ENCODE peak calls at places on chromosomes 7 and 10, in six cellular contexts. B is HCT116, N is K562, E is HepG2, Q is GM12878, U is H1. O is an unnamed sample.

GRCh38 chr10:33421789-33422188 is 87.3 kb upstream of the NRP1 start:
- DNase-seq in E (no peak), Q (no peak), U (no peak), B (no peak), N (no peak), O (no peak)

GRCh38 chr7:116864084-116864483 is 1.7 kb downstream of the CAPZA2 start:
- DNase-seq in B (no peak), E (no peak), N (no peak), Q (no peak), U (no peak), O (no peak)

GRCh38 chr7:144824360-144824759 is 11.5 kb downstream of the TPK1 start:
- DNase-seq in N (no peak), B (no peak), U (no peak), Q (no peak), E (no peak), O (no peak)

GRCh38 chr10:97542169-97543024 is 30.2 kb upstream of the ANKRD2 start:
- DNase-seq in N (peak; percentile 30), E (peak; percentile 28), Q (no peak), U (no peak), B (peak; percentile 82), O (peak; percentile 55)

GRCh38 chr10:3239066-3239919 is 66.7 kb upstream of the PITRM1 start:
- DNase-seq in B (peak; percentile 45), Q (no peak), N (peak; percentile 62), U (peak; percentile 85), E (peak; percentile 28), O (peak; percentile 38)

GRCh38 chr7:98420966-98421612 is 20.2 kb upstream of the BAIAP2L1 start:
- DNase-seq in E (peak; percentile 76), U (peak; percentile 91), B (peak; percentile 90), N (peak; percentile 90), Q (no peak), O (peak; percentile 85)

GRCh38 chr7:6628045-6628444 is 9.1 kb upstream of the ZNF316 start:
- DNase-seq in E (no peak), B (no peak), U (no peak), Q (no peak), N (no peak), O (no peak)

GRCh38 chr10:118045842-118046490 is 775 bp downstream of the RAB11FIP2 start:
- DNase-seq in E (peak; percentile 15), B (peak; percentile 12), N (no peak), Q (peak; percentile 4), U (peak; percentile 75), O (peak; percentile 2)

GRCh38 chr10:72272689-72273409 is 875 bp upstream of the DDIT4 start:
- DNase-seq in Q (no peak), E (peak; percentile 88), B (peak; percentile 80), U (peak; percentile 86), N (peak; percentile 80), O (no peak)

GRCh38 chr7:113955157-113955556 is 36.3 kb upstream of the PPP1R3A start:
- DNase-seq in Q (no peak), E (no peak), B (no peak), N (no peak), U (no peak), O (no peak)

GRCh38 chr10:119655566-119656001 is 4.4 kb downstream of the BAG3 start:
- DNase-seq in B (no peak), U (no peak), E (no peak), N (no peak), Q (no peak), O (no peak)

GRCh38 chr7:67618569-67619543 is 622.2 kb downstream of the TYW1 start:
- DNase-seq in N (no peak), U (peak; percentile 54), B (no peak), Q (no peak), E (no peak), O (peak; percentile 55)

GRCh38 chr10:76432274-76433012 is 1001.0 kb downstream of the LRMDA start:
- DNase-seq in B (no peak), E (no peak), U (no peak), Q (no peak), N (no peak), O (peak; percentile 48)

GRCh38 chr7:76281706-76282343 is 20.6 kb upstream of the HSPB1 start:
- DNase-seq in B (no peak), E (no peak), U (no peak), Q (no peak), N (no peak), O (no peak)

GRCh38 chr10:90450797-90451196 is 407.0 kb downstream of the HTR7 start:
- DNase-seq in B (no peak), N (no peak), Q (no peak), U (no peak), E (no peak), O (no peak)

GRCh38 chr10:63260860-63261251 is 127.7 kb downstream of the NRBF2 start:
- DNase-seq in B (no peak), N (no peak), U (no peak), E (no peak), Q (no peak), O (no peak)

GRCh38 chr10:72470670-72471069 is 116.0 kb upstream of the DNAJB12 start:
- DNase-seq in E (no peak), Q (no peak), N (no peak), B (no peak), U (no peak), O (no peak)

GRCh38 chr10:23053036-23053435 is 42.3 kb upstream of the MSRB2 start:
- DNase-seq in Q (no peak), N (no peak), E (no peak), U (no peak), B (no peak), O (peak; percentile 79)

GRCh38 chr10:16770141-16770540 is 47.1 kb downstream of the RSU1 start:
- DNase-seq in Q (no peak), U (no peak), N (no peak), B (no peak), E (no peak), O (no peak)

GRCh38 chr10:16776896-16777295 is 40.3 kb downstream of the RSU1 start:
- DNase-seq in N (no peak), E (no peak), Q (no peak), U (no peak), B (no peak), O (no peak)

GRCh38 chr10:16770646-16771045 is 46.6 kb downstream of the RSU1 start:
- DNase-seq in B (no peak), Q (no peak), U (no peak), E (no peak), N (no peak), O (no peak)

GRCh38 chr10:16777473-16778370 is 39.5 kb downstream of the RSU1 start:
- DNase-seq in E (peak; percentile 50), B (peak; percentile 19), Q (no peak), U (no peak), N (peak; percentile 64), O (peak; percentile 28)

DNA sequence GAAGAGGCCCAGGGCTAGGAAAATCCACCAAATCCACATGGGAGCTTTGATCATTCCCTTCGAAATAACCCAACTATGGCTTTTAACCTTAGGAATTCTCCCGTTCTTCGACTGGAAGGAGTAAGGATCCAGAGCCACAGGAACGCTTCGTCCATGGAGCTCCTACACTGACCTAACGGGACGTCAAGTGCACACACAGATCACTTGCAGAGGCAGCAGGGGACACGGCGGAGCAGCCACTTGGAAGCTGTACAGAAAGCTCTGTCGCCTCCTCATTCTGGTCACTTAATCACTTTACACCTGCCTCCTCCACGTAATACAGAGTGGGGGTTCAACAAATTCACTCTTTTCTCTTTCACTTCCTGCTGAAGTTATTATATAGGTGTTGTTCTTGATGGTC is 43.9 kb downstream of the RSU1 start:
- DNase-seq in Q (no peak), U (no peak), B (no peak), E (no peak), N (no peak), O (no peak)
- TF ChIP-seq ZNF274 in Q (no peak), U (no peak), B (no peak), E (no peak), N (no peak), O (no peak)

GRCh38 chr7:130429019-130429418 is 11.8 kb downstream of the CEP41 start:
- DNase-seq in Q (no peak), N (no peak), U (no peak), B (no peak), E (no peak), O (no peak)

GRCh38 chr7:130432886-130433285 is 7.9 kb downstream of the CEP41 start:
- DNase-seq in N (no peak), Q (no peak), E (no peak), B (no peak), U (no peak), O (no peak)

GRCh38 chr7:130433336-130433735 is 7.5 kb downstream of the CEP41 start:
- DNase-seq in B (no peak), N (no peak), E (no peak), Q (no peak), U (no peak), O (no peak)

GRCh38 chr7:130435455-130435854 is 5.4 kb downstream of the CEP41 start:
- DNase-seq in N (no peak), B (no peak), U (no peak), E (no peak), Q (no peak), O (no peak)

GRCh38 chr7:130430841-130431713 is 9.7 kb downstream of the CEP41 start:
- DNase-seq in U (no peak), Q (no peak), E (no peak), B (no peak), N (no peak), O (no peak)
- H3K4me3 ChIP-seq in U (no peak overlapping the region), Q (no peak overlapping the region), E (no peak overlapping the region), B (no peak overlapping the region), N (no peak overlapping the region), O (no peak overlapping the region)

GRCh38 chr10:104614245-104614831 is 26.8 kb upstream of the SORCS3 start:
- DNase-seq in E (peak; percentile 17), B (peak; percentile 29), N (peak; percentile 60), Q (no peak), U (peak; percentile 82), O (peak; percentile 11)
- TF ChIP-seq ZNF274 in E (no peak), B (no peak), N (no peak), Q (no peak), U (no peak), O (no peak)

GRCh38 chr10:11825796-11826414 is 2.7 kb downstream of the PROSER2 start:
- DNase-seq in N (no peak), E (no peak), U (no peak), B (no peak), Q (no peak), O (no peak)

GRCh38 chr10:11823122-11823988 is at the start of gene PROSER2:
- DNase-seq in E (no peak), Q (no peak), N (peak; percentile 81), U (peak; percentile 76), B (peak; percentile 27), O (no peak)

GRCh38 chr10:11824376-11824775 is 1.2 kb downstream of the PROSER2 start:
- DNase-seq in Q (no peak), U (no peak), E (peak; percentile 36), N (no peak), B (no peak), O (no peak)

GRCh38 chr10:11823989-11824346 is 812 bp downstream of the PROSER2 start:
- DNase-seq in N (no peak), Q (no peak), U (no peak), B (no peak), E (no peak), O (no peak)

GRCh38 chr10:11824825-11825224 is 1.7 kb downstream of the PROSER2 start:
- DNase-seq in B (no peak), N (peak; percentile 59), U (no peak), E (no peak), Q (no peak), O (no peak)
- H3K4me3 ChIP-seq in B (peak overlapping the region; percentile 89), N (peak overlapping the region; percentile 68), U (no peak overlapping the region), E (peak overlapping the region; percentile 90), Q (no peak overlapping the region), O (no peak overlapping the region)

GRCh38 chr10:101031796-101032636 is 982 bp downstream of the SFXN3 start:
- DNase-seq in B (no peak), Q (no peak), N (no peak), E (peak; percentile 49), U (peak; percentile 83), O (no peak)
- TF ChIP-seq ZNF274 in B (no peak), Q (no peak), N (no peak), E (peak; percentile 57), U (no peak), O (no peak)